ENCODE peak calls at places on chromosomes 2 and 18, in ten cellular contexts. Y is NCI-H2081, R is cardiac fibroblast, F is lower leg skin, S is hepatic stellate cell, W is A549, E is coronary artery, M is Caco-2, I is HEK293T, J is AG20443. G is an unnamed sample.

GRCh38 chr2:96798733-96799622 is 17.1 kb upstream of the CNNM3 start:
- DNase-seq in I (no peak), F (no peak), R (no peak), M (no peak), W (no peak), J (no peak), E (no peak), S (no peak), Y (no peak), G (no peak)

GRCh38 chr2:81835318-81836000 is 1530.9 kb upstream of the LRRTM1 start:
- DNase-seq in E (no peak), S (no peak), F (no peak), M (no peak), R (peak), Y (no peak), W (no peak), I (no peak), J (no peak), G (no peak)

GRCh38 chr2:71502941-71503738 is 49.8 kb downstream of the DYSF start:
- DNase-seq in Y (no peak), M (no peak), W (no peak), J (no peak), R (no peak), I (no peak), S (no peak), F (no peak), E (no peak), G (no peak)

GRCh38 chr2:128392207-128392606 is 73.5 kb upstream of the HS6ST1 start:
- DNase-seq in I (no peak), J (no peak), W (no peak), F (no peak), Y (no peak), R (no peak), M (no peak), E (no peak), S (no peak), G (no peak)

GRCh38 chr2:234275515-234275914 is 221.4 kb downstream of the ARL4C start:
- DNase-seq in I (no peak), F (no peak), J (no peak), E (no peak), S (no peak), R (no peak), W (no peak), Y (peak), M (no peak), G (no peak)

GRCh38 chr2:152396763-152397162 is 61.8 kb downstream of the FMNL2 start:
- DNase-seq in M (no peak), I (no peak), Y (no peak), E (no peak), F (no peak), J (no peak), S (no peak), R (no peak), W (no peak), G (no peak)

GRCh38 chr2:188333751-188334524 is 42.3 kb downstream of the GULP1 start:
- DNase-seq in F (no peak), J (peak), S (peak), W (no peak), Y (no peak), E (no peak), I (no peak), R (peak), M (no peak), G (no peak)

GRCh38 chr18:37435150-37435872 is 130.3 kb downstream of the CELF4 start:
- DNase-seq in W (no peak), R (no peak), E (no peak), F (no peak), J (no peak), M (no peak), I (no peak), S (no peak), Y (no peak), G (no peak)

GRCh38 chr18:61876899-61877298 is 15.9 kb downstream of the RNF152 start:
- DNase-seq in S (no peak), Y (no peak), F (no peak), E (no peak), J (no peak), R (no peak), W (no peak), M (no peak), I (no peak), G (no peak)

GRCh38 chr2:24793752-24794477 is 690 bp downstream of the CENPO start:
- DNase-seq in J (peak), E (no peak), I (peak), F (no peak), W (peak), Y (peak), S (peak), M (no peak), R (peak), G (peak)

GRCh38 chr2:144079808-144080207 is 440.1 kb downstream of the ZEB2 start:
- DNase-seq in J (no peak), S (no peak), R (no peak), M (no peak), E (no peak), W (no peak), I (no peak), Y (no peak), F (no peak), G (no peak)

GRCh38 chr2:72278046-72278445 is 130.4 kb upstream of the CYP26B1 start:
- DNase-seq in J (peak), M (no peak), W (no peak), S (peak), F (no peak), I (no peak), Y (no peak), R (peak), E (no peak), G (no peak)

GRCh38 chr2:12430036-12430795 is 286.5 kb upstream of the TRIB2 start:
- DNase-seq in I (no peak), Y (no peak), W (no peak), S (peak), R (peak), E (no peak), F (no peak), J (peak), M (no peak), G (no peak)